ENCODE peak calls at places on chromosomes 12 and 14, in eight cellular contexts. N, Z, W, F, M, A, U and Y are unnamed samples.

GRCh38 chr14:85175556-85175955 is 354.4 kb upstream of the FLRT2 start:
- DNase-seq in F (no peak), A (no peak), Z (no peak), U (no peak), N (no peak), M (no peak), W (no peak), Y (no peak)

GRCh38 chr14:103706551-103707328 is 8.5 kb downstream of the XRCC3 start:
- DNase-seq in M (no peak), A (no peak), F (no peak), Z (no peak), W (no peak), N (no peak), U (no peak), Y (no peak)

GRCh38 chr12:84058136-84058535 is 854.5 kb downstream of the SLC6A15 start:
- DNase-seq in Z (no peak), M (no peak), A (no peak), N (no peak), W (no peak), U (no peak), F (no peak), Y (no peak)

GRCh38 chr14:31208546-31209424 is 1.2 kb upstream of the HECTD1 start:
- DNase-seq in A (no peak), M (no peak), U (no peak), N (no peak), Z (no peak), F (no peak), W (peak; percentile 67), Y (no peak)

GRCh38 chr12:113171543-113171942 is 13.7 kb downstream of the DDX54 start:
- DNase-seq in A (no peak), M (no peak), U (no peak), F (no peak), W (no peak), Z (no peak), N (no peak), Y (no peak)

GRCh38 chr12:75981773-75982564 is 49.6 kb downstream of the PHLDA1 start:
- DNase-seq in W (no peak), N (no peak), U (peak; percentile 77), Z (no peak), A (peak; percentile 91), F (peak; percentile 81), M (no peak), Y (peak; percentile 27)

GRCh38 chr14:50469982-50470381 is 62.4 kb downstream of the MAP4K5 start:
- DNase-seq in Z (no peak), N (no peak), U (no peak), W (no peak), A (peak; percentile 1), F (no peak), M (no peak), Y (no peak)

GRCh38 chr14:104932676-104933631 is 8.3 kb downstream of the PLD4 start:
- DNase-seq in A (peak; percentile 71), W (peak; percentile 85), M (peak; percentile 89), Z (peak; percentile 63), F (peak; percentile 69), N (peak; percentile 90), U (no peak), Y (peak; percentile 96)

GRCh38 chr14:54653764-54654469 is 87.0 kb downstream of the SAMD4A start:
- DNase-seq in N (no peak), F (peak; percentile 93), A (peak; percentile 100), M (no peak), Z (no peak), W (no peak), U (no peak), Y (no peak)

GRCh38 chr14:85336817-85337216 is 193.1 kb upstream of the FLRT2 start:
- DNase-seq in U (no peak), N (no peak), A (peak; percentile 76), W (no peak), M (no peak), Z (no peak), F (no peak), Y (no peak)

GRCh38 chr12:59500915-59501314 is 94.9 kb upstream of the SLC16A7 start:
- DNase-seq in Z (no peak), N (no peak), M (no peak), A (no peak), W (no peak), U (no peak), F (no peak), Y (no peak)

GRCh38 chr14:52369305-52369781 is 55.2 kb downstream of the PTGER2 start:
- DNase-seq in W (no peak), M (no peak), U (no peak), A (no peak), Z (no peak), N (no peak), F (peak; percentile 66), Y (no peak)

GRCh38 chr12:91576432-91576831 is 393.8 kb upstream of the DCN start:
- DNase-seq in A (no peak), M (no peak), U (no peak), F (no peak), W (no peak), N (no peak), Z (no peak), Y (no peak)

GRCh38 chr12:47207005-47207717 is 127.4 kb upstream of the AMIGO2 start:
- DNase-seq in W (peak; percentile 76), Z (no peak), U (no peak), F (no peak), M (no peak), N (no peak), A (no peak), Y (peak; percentile 15)

GRCh38 chr14:69043598-69044267 is 64.6 kb upstream of the ACTN1 start:
- DNase-seq in M (no peak), F (peak; percentile 75), U (no peak), N (no peak), Z (no peak), A (peak; percentile 79), W (no peak), Y (no peak)

GRCh38 chr12:33588725-33589405 is 149.2 kb upstream of the SYT10 start:
- DNase-seq in N (no peak), Z (no peak), M (no peak), W (no peak), F (no peak), U (no peak), A (no peak), Y (no peak)

GRCh38 chr12:65123435-65124063 is 2.4 kb upstream of the WIF1 start:
- DNase-seq in W (peak; percentile 35), U (no peak), F (peak; percentile 8), M (no peak), A (peak; percentile 57), Z (no peak), N (no peak), Y (peak; percentile 33)

GRCh38 chr14:85443001-85443400 is 86.9 kb upstream of the FLRT2 start:
- DNase-seq in F (no peak), W (no peak), M (no peak), A (peak; percentile 13), U (no peak), Z (no peak), N (no peak), Y (no peak)

GRCh38 chr12:62249419-62249818 is 10.8 kb upstream of the USP15 start:
- DNase-seq in M (no peak), Z (no peak), A (no peak), F (no peak), W (no peak), U (no peak), N (no peak), Y (no peak)